ENCODE peak calls at places on chromosomes 2 and 18, in four cellular contexts. One of them, this sample, is unnamed.

GRCh38 chr18:37543321-37543720 is 22.3 kb downstream of the CELF4 start:
- DNase-seq in spleen: peak
- DNase-seq in SK-N-SH: no peak
- DNase-seq in K562: no peak
- DNase-seq in this sample: no peak

GRCh38 chr2:182890305-182890704 is 23.9 kb upstream of the FRZB start:
- DNase-seq in spleen: no peak
- DNase-seq in SK-N-SH: no peak
- DNase-seq in K562: no peak
- DNase-seq in this sample: no peak

GRCh38 chr2:124610141-124610540 is 585.1 kb downstream of the CNTNAP5 start:
- DNase-seq in spleen: no peak
- DNase-seq in SK-N-SH: no peak
- DNase-seq in K562: no peak
- DNase-seq in this sample: no peak

GRCh38 chr2:110741491-110741980 is 9.2 kb downstream of the ACOXL start:
- DNase-seq in spleen: no peak
- DNase-seq in SK-N-SH: no peak
- DNase-seq in K562: peak
- DNase-seq in this sample: no peak

GRCh38 chr2:102806250-102806837 is 44.5 kb downstream of the TMEM182 start:
- DNase-seq in spleen: no peak
- DNase-seq in SK-N-SH: peak
- DNase-seq in K562: peak
- DNase-seq in this sample: no peak

GRCh38 chr2:239125726-239126675 is 274.8 kb downstream of the HDAC4 start:
- DNase-seq in spleen: no peak
- DNase-seq in SK-N-SH: no peak
- DNase-seq in K562: no peak
- DNase-seq in this sample: no peak

GRCh38 chr2:125471963-125472362 is 1184.0 kb upstream of the GYPC start:
- DNase-seq in spleen: no peak
- DNase-seq in SK-N-SH: peak
- DNase-seq in K562: no peak
- DNase-seq in this sample: no peak

GRCh38 chr2:182447843-182448242 is 21.0 kb upstream of the PDE1A start:
- DNase-seq in spleen: no peak
- DNase-seq in SK-N-SH: no peak
- DNase-seq in K562: no peak
- DNase-seq in this sample: no peak

GRCh38 chr18:53283708-53284107 is 940.8 kb downstream of the MBD2 start:
- DNase-seq in spleen: no peak
- DNase-seq in SK-N-SH: no peak
- DNase-seq in K562: no peak
- DNase-seq in this sample: no peak

GRCh38 chr2:239472220-239472775 is 71.5 kb upstream of the HDAC4 start:
- DNase-seq in spleen: no peak
- DNase-seq in SK-N-SH: no peak
- DNase-seq in K562: no peak
- DNase-seq in this sample: no peak

GRCh38 chr2:242031481-242032019 is 162.0 kb downstream of the RTP5 start:
- DNase-seq in spleen: peak
- DNase-seq in SK-N-SH: no peak
- DNase-seq in K562: no peak
- DNase-seq in this sample: peak

GRCh38 chr2:171824086-171824485 is 70.0 kb downstream of the SLC25A12 start:
- DNase-seq in spleen: no peak
- DNase-seq in SK-N-SH: no peak
- DNase-seq in K562: no peak
- DNase-seq in this sample: peak

GRCh38 chr2:121093735-121094520 is 191.1 kb downstream of the TFCP2L1 start:
- DNase-seq in spleen: peak
- DNase-seq in SK-N-SH: no peak
- DNase-seq in K562: no peak
- DNase-seq in this sample: no peak

GRCh38 chr2:229269986-229270385 is 1.1 kb downstream of the PID1 start:
- DNase-seq in spleen: no peak
- DNase-seq in SK-N-SH: no peak
- DNase-seq in K562: no peak
- DNase-seq in this sample: no peak
- H3K4me3 ChIP-seq in spleen: no peak
- H3K4me3 ChIP-seq in SK-N-SH: no peak
- H3K4me3 ChIP-seq in K562: no peak
- H3K4me3 ChIP-seq in this sample: no peak

DNA sequence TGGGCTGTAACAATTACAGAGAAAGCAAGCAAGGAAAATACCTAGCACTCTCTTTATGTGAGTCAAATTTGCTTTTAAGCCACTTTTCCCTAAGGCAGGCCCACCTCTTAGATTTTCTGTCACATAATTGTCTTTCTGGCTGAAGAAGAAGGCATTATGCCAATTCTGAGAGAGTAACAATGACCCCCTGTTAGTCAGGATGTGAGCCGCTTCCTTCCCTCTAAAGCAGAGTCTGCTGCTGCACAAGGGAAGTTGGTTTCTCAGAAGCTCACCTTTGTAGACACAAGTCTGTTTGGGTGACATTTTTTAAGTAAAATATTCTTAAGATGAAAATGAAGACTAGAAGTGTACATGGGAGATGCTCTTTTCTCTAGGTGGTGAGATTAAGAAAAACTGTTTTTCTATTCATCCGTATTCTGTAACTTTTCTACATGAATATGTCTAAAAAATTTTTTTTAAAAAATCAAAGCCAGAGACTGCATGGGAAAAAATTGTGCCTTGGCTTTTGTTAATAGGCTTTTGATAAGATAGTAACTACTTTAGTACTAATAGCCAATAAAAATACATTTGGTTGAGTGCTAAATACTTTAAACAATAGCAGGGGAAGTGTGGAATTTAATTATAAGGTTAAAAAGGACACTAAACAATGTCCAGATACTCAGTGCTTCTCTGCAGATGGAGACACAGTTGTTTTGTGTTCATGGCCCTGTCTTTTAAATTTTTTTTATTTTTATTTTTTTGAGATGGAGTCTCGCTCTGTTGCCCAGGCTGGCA is 33.4 kb upstream of the VPS54 start:
- DNase-seq in spleen: no peak
- DNase-seq in SK-N-SH: peak
- DNase-seq in K562: no peak
- DNase-seq in this sample: no peak
- TF ChIP-seq POLR2AphosphoS5 in spleen: peak
- TF ChIP-seq POLR2AphosphoS5 in SK-N-SH: no peak
- TF ChIP-seq POLR2AphosphoS5 in K562: no peak
- TF ChIP-seq POLR2AphosphoS5 in this sample: no peak

GRCh38 chr18:69400976-69401474 is 337 bp downstream of the DOK6 start:
- DNase-seq in spleen: no peak
- DNase-seq in SK-N-SH: peak
- DNase-seq in K562: no peak
- DNase-seq in this sample: no peak
- H3K4me3 ChIP-seq in spleen: peak
- H3K4me3 ChIP-seq in SK-N-SH: peak
- H3K4me3 ChIP-seq in K562: no peak
- H3K4me3 ChIP-seq in this sample: no peak

GRCh38 chr2:108538000-108538625 is 3.8 kb downstream of the LIMS1 start:
- DNase-seq in spleen: no peak
- DNase-seq in SK-N-SH: no peak
- DNase-seq in K562: no peak
- DNase-seq in this sample: no peak
- TF ChIP-seq POLR2AphosphoS5 in spleen: no peak
- TF ChIP-seq POLR2AphosphoS5 in SK-N-SH: no peak
- TF ChIP-seq POLR2AphosphoS5 in K562: no peak
- TF ChIP-seq POLR2AphosphoS5 in this sample: no peak